ENCODE peak calls at places on chromosomes 13 and 19, in four cellular contexts. L is neural progenitor cell, V is hepatocyte, M is fibroblast of lung. C is an unnamed sample.

GRCh38 chr13:41263261-41263971 is at the start of gene MTRF1:
- DNase-seq in L (peak; percentile 82), V (peak; percentile 85), M (peak; percentile 71), C (peak; percentile 75)

GRCh38 chr13:97521726-97522125 is 87.8 kb downstream of the RAP2A start:
- DNase-seq in L (no peak), V (no peak), M (no peak), C (no peak)

GRCh38 chr13:56189439-56189838 is 951.3 kb upstream of the PRR20A start:
- DNase-seq in L (no peak), V (no peak), M (no peak), C (no peak)

GRCh38 chr13:110685305-110685704 is 20.6 kb downstream of the CARS2 start:
- DNase-seq in L (no peak), V (peak; percentile 67), M (peak; percentile 39), C (peak; percentile 79)

GRCh38 chr13:40181203-40181845 is 485.1 kb downstream of the FOXO1 start:
- DNase-seq in L (no peak), V (peak; percentile 73), M (peak; percentile 85), C (peak; percentile 89)

GRCh38 chr19:6590458-6591319 is at the start of gene CD70:
- DNase-seq in L (peak; percentile 80), V (no peak), M (peak; percentile 45), C (no peak)

GRCh38 chr19:17830567-17831418 is 9.5 kb upstream of the INSL3 start:
- DNase-seq in L (peak; percentile 96), V (peak; percentile 90), M (peak; percentile 59), C (peak; percentile 75)

GRCh38 chr13:110457361-110457760 is 104.2 kb downstream of the RAB20 start:
- DNase-seq in L (no peak), V (no peak), M (no peak), C (no peak)

GRCh38 chr13:74128171-74128767 is 5.9 kb downstream of the KLF12 start:
- DNase-seq in L (no peak), V (no peak), M (peak; percentile 90), C (peak; percentile 38)

GRCh38 chr13:111948281-111948680 is 118.7 kb upstream of the SOX1 start:
- DNase-seq in L (no peak), V (no peak), M (no peak), C (no peak)

GRCh38 chr13:19927117-19927734 is 31.3 kb upstream of the ZMYM2 start:
- DNase-seq in L (peak; percentile 22), V (peak; percentile 11), M (peak; percentile 24), C (peak; percentile 57)

GRCh38 chr19:13839938-13840750 is 36.8 kb upstream of the NANOS3 start:
- DNase-seq in L (no peak), V (peak; percentile 28), M (peak; percentile 41), C (peak; percentile 50)

GRCh38 chr13:112990783-112991182 is 21.8 kb downstream of the MCF2L start:
- DNase-seq in L (peak; percentile 41), V (peak; percentile 84), M (no peak), C (no peak)

GRCh38 chr19:29964171-29964570 is 22.1 kb downstream of the URI1 start:
- DNase-seq in L (no peak), V (no peak), M (no peak), C (peak; percentile 37)

GRCh38 chr13:80337706-80338105 is 3.2 kb downstream of the SPRY2 start:
- DNase-seq in L (no peak), V (no peak), M (peak; percentile 33), C (peak; percentile 52)
- H3K4me3 ChIP-seq in L (peak overlapping the region; percentile 96), V (peak overlapping the region; percentile 98), M (peak overlapping the region; percentile 92), C (peak overlapping the region; percentile 82)

GRCh38 chr13:48068036-48068435 is 26.9 kb downstream of the MED4 start:
- DNase-seq in L (no peak), V (no peak), M (no peak), C (no peak)
- TF ChIP-seq CTCF in L (no peak), V (no peak), M (no peak), C (no peak)

DNA sequence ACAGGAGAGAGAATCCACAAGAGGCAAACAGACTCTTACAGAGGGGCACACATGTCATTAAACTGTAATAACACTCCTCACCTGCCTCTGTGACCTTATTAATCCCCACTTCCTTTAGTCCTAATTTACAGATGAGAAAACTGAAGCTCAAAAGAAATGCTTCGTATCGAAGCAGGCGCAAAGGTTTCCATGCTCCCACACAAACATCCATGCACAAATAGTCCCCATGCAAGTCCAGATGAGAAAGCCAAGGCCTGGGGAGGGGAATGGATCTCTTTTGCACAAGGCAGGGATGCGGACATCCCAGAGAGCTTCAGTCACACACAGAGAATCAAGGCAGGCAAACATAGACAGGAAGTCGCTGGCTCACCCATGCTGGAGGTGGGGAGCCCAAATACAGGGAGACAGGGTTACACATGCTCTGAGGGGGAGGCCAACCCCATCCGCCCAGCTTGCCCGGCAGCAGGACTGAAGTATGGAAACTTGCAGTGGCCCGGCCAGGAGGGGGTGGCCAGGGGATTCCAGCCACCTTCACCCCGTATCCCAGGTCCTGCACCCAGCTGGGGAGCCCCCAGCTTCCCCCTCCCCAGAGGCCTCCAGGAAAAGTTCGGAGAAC is 468 bp downstream of the S1PR5 start:
- DNase-seq in L (no peak), V (no peak), M (no peak), C (no peak)
- H3K4me3 ChIP-seq in L (peak overlapping the region; percentile 44), V (no peak overlapping the region), M (peak overlapping the region; percentile 33), C (peak overlapping the region; percentile 29)

DNA sequence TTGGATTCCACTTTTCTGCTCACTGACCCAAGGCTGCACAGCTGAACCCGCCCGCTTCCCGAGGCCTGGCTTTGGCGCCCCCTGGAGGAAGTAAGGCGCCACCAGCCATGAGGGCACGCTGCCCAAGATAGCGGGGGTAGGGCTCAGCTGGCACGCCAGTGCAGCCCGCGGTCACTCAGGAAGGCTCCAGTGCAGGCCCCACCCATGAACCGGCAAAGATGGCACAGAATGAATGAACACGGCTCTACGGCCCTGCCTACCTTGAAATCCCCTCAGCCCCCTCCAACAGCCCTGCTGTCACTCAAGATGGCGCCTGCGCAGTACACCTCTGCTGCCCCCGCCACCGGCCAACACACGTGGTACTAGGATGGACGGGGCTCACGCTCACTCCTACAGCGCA is 3.0 kb downstream of the PEG3 start:
- DNase-seq in L (no peak), V (no peak), M (no peak), C (peak; percentile 45)
- TF ChIP-seq CTCF in L (no peak), V (no peak), M (no peak), C (peak; percentile 23)

GRCh38 chr19:49084206-49085019 is 838 bp upstream of the SNRNP70 start:
- DNase-seq in L (no peak), V (no peak), M (no peak), C (no peak)
- H3K4me3 ChIP-seq in L (peak overlapping the region; percentile 89), V (peak overlapping the region; percentile 16), M (peak overlapping the region; percentile 82), C (peak overlapping the region; percentile 96)

GRCh38 chr13:44437356-44438233 is 64.0 kb downstream of the SERP2 start:
- DNase-seq in L (peak; percentile 47), V (no peak), M (peak; percentile 34), C (peak; percentile 67)
- TF ChIP-seq CTCF in L (peak; percentile 75), V (peak; percentile 65), M (peak; percentile 9), C (peak; percentile 40)

GRCh38 chr19:45767410-45767880 is 1.6 kb downstream of the SIX5 start:
- DNase-seq in L (peak; percentile 88), V (peak; percentile 84), M (peak; percentile 89), C (peak; percentile 88)

GRCh38 chr19:45766919-45767346 is 2.1 kb downstream of the SIX5 start:
- DNase-seq in L (peak; percentile 56), V (no peak), M (peak; percentile 26), C (no peak)

GRCh38 chr19:45764947-45765346 is 4.1 kb downstream of the SIX5 start:
- DNase-seq in L (no peak), V (no peak), M (no peak), C (no peak)

GRCh38 chr19:45765365-45766292 is 3.4 kb downstream of the SIX5 start:
- DNase-seq in L (no peak), V (no peak), M (no peak), C (no peak)

GRCh38 chr19:45766293-45766918 is 2.6 kb downstream of the SIX5 start:
- DNase-seq in L (no peak), V (no peak), M (no peak), C (no peak)
- H3K4me3 ChIP-seq in L (peak overlapping the region; percentile 86), V (peak overlapping the region; percentile 65), M (peak overlapping the region; percentile 81), C (peak overlapping the region; percentile 73)

GRCh38 chr13:39016789-39017188 is 21.1 kb downstream of the PROSER1 start:
- DNase-seq in L (peak; percentile 68), V (peak; percentile 51), M (no peak), C (peak; percentile 35)

GRCh38 chr13:39016087-39016486 is 21.8 kb downstream of the PROSER1 start:
- DNase-seq in L (no peak), V (no peak), M (no peak), C (no peak)

GRCh38 chr13:39013462-39013861 is 22.8 kb upstream of the STOML3 start:
- DNase-seq in L (no peak), V (no peak), M (no peak), C (no peak)

DNA sequence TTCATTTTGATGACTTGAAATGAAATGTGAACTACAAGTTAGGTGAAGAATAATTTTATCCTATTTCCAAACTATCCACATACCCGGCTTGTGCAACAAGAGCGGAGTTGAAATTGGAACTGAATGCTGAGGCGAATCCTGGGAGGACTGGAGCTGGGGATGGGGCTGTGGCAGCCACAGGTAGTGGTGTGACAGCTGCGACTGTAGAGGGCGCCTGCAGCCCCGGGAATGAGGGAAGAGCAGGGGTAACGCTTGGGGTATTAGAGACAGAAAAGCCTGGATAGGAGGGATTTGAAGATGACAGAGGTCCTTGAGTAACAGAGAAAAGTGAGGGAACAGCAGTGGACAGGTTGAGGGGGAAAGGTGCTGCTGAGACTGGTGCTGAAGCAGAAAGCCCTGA is 22.0 kb upstream of the STOML3 start:
- DNase-seq in L (peak; percentile 52), V (no peak), M (no peak), C (no peak)
- TF ChIP-seq CTCF in L (peak; percentile 62), V (no peak), M (no peak), C (peak; percentile 4)

GRCh38 chr19:42375415-42376176 is 14.5 kb downstream of the CNFN start:
- DNase-seq in L (no peak), V (no peak), M (no peak), C (no peak)

GRCh38 chr19:42380155-42380554 is 9.9 kb downstream of the CNFN start:
- DNase-seq in L (no peak), V (no peak), M (no peak), C (no peak)

GRCh38 chr19:42374826-42375376 is 15.2 kb downstream of the CNFN start:
- DNase-seq in L (no peak), V (no peak), M (no peak), C (no peak)

GRCh38 chr19:42378225-42378929 is 11.7 kb downstream of the CNFN start:
- DNase-seq in L (no peak), V (peak; percentile 54), M (no peak), C (no peak)

DNA sequence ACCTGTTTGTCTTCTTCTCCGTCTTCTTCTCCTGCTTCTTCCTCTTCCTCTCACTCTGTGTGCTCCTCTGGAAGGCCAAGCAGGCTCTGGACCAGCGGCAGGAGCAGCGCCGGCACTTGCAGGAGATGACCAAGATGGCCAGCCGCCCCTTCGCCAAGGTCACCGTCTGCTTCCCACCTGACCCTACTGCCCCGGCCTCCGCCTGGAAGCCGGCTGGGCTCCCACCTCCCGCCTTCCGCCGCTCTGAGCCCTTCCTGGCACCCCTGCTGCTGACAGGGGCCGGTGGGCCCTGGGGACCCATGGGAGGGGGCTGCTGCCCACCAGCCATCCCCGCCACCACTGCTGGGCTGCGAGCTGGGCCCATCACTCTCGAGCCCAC is 13.9 kb downstream of the CNFN start:
- DNase-seq in L (no peak), V (no peak), M (no peak), C (no peak)
- H3K4me3 ChIP-seq in L (no peak overlapping the region), V (no peak overlapping the region), M (no peak overlapping the region), C (no peak overlapping the region)

C was measured in fibroblast of mammary gland.